ENCODE peak calls at places on chromosomes 13 and 19, in four cellular contexts. S is activated T-cell treated with anti-CD3 and anti-CD28 coated beads, Interleukin-2, amount 50 U/mL, for 72 hours; N is immature natural killer cell; W is dorsolateral prefrontal cortex. Z is an unnamed sample.

GRCh38 chr13:98405107-98405571 is 171.8 kb downstream of the STK24 start:
- DNase-seq in S (no peak), N (no peak), W (peak), Z (peak)

GRCh38 chr13:102484329-102484728 is 82.5 kb upstream of the FGF14 start:
- DNase-seq in S (no peak), N (no peak), W (no peak), Z (no peak)

GRCh38 chr13:27621116-27621365 is 651 bp upstream of the POLR1D start:
- DNase-seq in S (no peak), N (no peak), W (no peak), Z (no peak)

GRCh38 chr19:37963190-37963947 is 56.4 kb downstream of the SIPA1L3 start:
- DNase-seq in S (no peak), N (no peak), W (no peak), Z (no peak)

GRCh38 chr13:80374453-80374852 is 33.5 kb upstream of the SPRY2 start:
- DNase-seq in S (no peak), N (no peak), W (no peak), Z (no peak)

GRCh38 chr13:40665061-40665753 is 1.2 kb downstream of the FOXO1 start:
- DNase-seq in S (peak), N (no peak), W (peak), Z (peak)

GRCh38 chr19:54332149-54332548 is 6.8 kb downstream of the LILRA4 start:
- DNase-seq in S (no peak), N (no peak), W (no peak), Z (no peak)

GRCh38 chr13:48769107-48769704 is 115.5 kb downstream of the CYSLTR2 start:
- DNase-seq in S (peak), N (peak), W (peak), Z (peak)

GRCh38 chr13:35157143-35157755 is 215.2 kb downstream of the NBEA start:
- DNase-seq in S (peak), N (no peak), W (no peak), Z (no peak)

GRCh38 chr13:104389722-104390121 is 1323.5 kb upstream of the SLC10A2 start:
- DNase-seq in S (no peak), N (no peak), W (no peak), Z (no peak)

GRCh38 chr19:54002495-54003315 is 11.3 kb downstream of the CACNG6 start:
- DNase-seq in S (no peak), N (no peak), W (no peak), Z (no peak)

GRCh38 chr19:46984077-46985010 is 35.3 kb upstream of the NPAS1 start:
- DNase-seq in S (no peak), N (no peak), W (no peak), Z (no peak)

GRCh38 chr19:4374451-4375163 is 25.7 kb downstream of the SH3GL1 start:
- DNase-seq in S (no peak), N (no peak), W (peak), Z (no peak)

GRCh38 chr13:99605417-99606321 is 104.4 kb downstream of the TM9SF2 start:
- DNase-seq in S (peak), N (no peak), W (peak), Z (peak)

GRCh38 chr19:3324405-3324856 is 42.0 kb upstream of the NFIC start:
- DNase-seq in S (peak), N (peak), W (no peak), Z (no peak)

Z was measured in frontal cortex.